ENCODE peak calls at places on chromosomes 12 and 14, in five cellular contexts. One of them, this sample, is unnamed.

GRCh38 chr12:99722690-99723486 is 75.3 kb downstream of the GARIN6 start:
- DNase-seq in MCF 10A: no peak
- DNase-seq in stimulated activated CD4-positive, alpha-beta T cell treated with anti-CD3 and anti-CD28 coated beads, Interleukin-12 subunit alpha, Interleukin-12 subunit beta, amount 100 ng/mL, for 4 hours: no peak
- DNase-seq in NCI-H69: peak; percentile 11
- DNase-seq in AG08396: no peak
- DNase-seq in this sample: no peak

GRCh38 chr14:103109789-103110415 is 13.4 kb upstream of the TNFAIP2 start:
- DNase-seq in AG08396: peak; percentile 90
- DNase-seq in MCF 10A: peak; percentile 74
- DNase-seq in stimulated activated CD4-positive, alpha-beta T cell treated with anti-CD3 and anti-CD28 coated beads, Interleukin-12 subunit alpha, Interleukin-12 subunit beta, amount 100 ng/mL, for 4 hours: no peak
- DNase-seq in NCI-H69: no peak
- DNase-seq in this sample: no peak

GRCh38 chr14:22226381-22226780 is 362.6 kb downstream of the DAD1 start:
- DNase-seq in MCF 10A: no peak
- DNase-seq in stimulated activated CD4-positive, alpha-beta T cell treated with anti-CD3 and anti-CD28 coated beads, Interleukin-12 subunit alpha, Interleukin-12 subunit beta, amount 100 ng/mL, for 4 hours: no peak
- DNase-seq in NCI-H69: no peak
- DNase-seq in AG08396: no peak
- DNase-seq in this sample: peak; percentile 62

GRCh38 chr12:92654929-92655328 is 47.9 kb upstream of the PLEKHG7 start:
- DNase-seq in AG08396: no peak
- DNase-seq in MCF 10A: no peak
- DNase-seq in NCI-H69: no peak
- DNase-seq in stimulated activated CD4-positive, alpha-beta T cell treated with anti-CD3 and anti-CD28 coated beads, Interleukin-12 subunit alpha, Interleukin-12 subunit beta, amount 100 ng/mL, for 4 hours: no peak
- DNase-seq in this sample: no peak

GRCh38 chr12:98403385-98403784 is 112.0 kb upstream of the TMPO start:
- DNase-seq in AG08396: no peak
- DNase-seq in NCI-H69: no peak
- DNase-seq in MCF 10A: no peak
- DNase-seq in stimulated activated CD4-positive, alpha-beta T cell treated with anti-CD3 and anti-CD28 coated beads, Interleukin-12 subunit alpha, Interleukin-12 subunit beta, amount 100 ng/mL, for 4 hours: no peak
- DNase-seq in this sample: no peak

GRCh38 chr14:85701763-85702162 is 171.8 kb downstream of the FLRT2 start:
- DNase-seq in stimulated activated CD4-positive, alpha-beta T cell treated with anti-CD3 and anti-CD28 coated beads, Interleukin-12 subunit alpha, Interleukin-12 subunit beta, amount 100 ng/mL, for 4 hours: no peak
- DNase-seq in AG08396: no peak
- DNase-seq in MCF 10A: peak; percentile 24
- DNase-seq in NCI-H69: no peak
- DNase-seq in this sample: no peak

GRCh38 chr14:23657959-23658470 is 21.9 kb downstream of the DHRS2 start:
- DNase-seq in NCI-H69: no peak
- DNase-seq in AG08396: no peak
- DNase-seq in stimulated activated CD4-positive, alpha-beta T cell treated with anti-CD3 and anti-CD28 coated beads, Interleukin-12 subunit alpha, Interleukin-12 subunit beta, amount 100 ng/mL, for 4 hours: no peak
- DNase-seq in MCF 10A: no peak
- DNase-seq in this sample: no peak

GRCh38 chr12:50751921-50752721 is 11.8 kb upstream of the ATF1 start:
- DNase-seq in MCF 10A: no peak
- DNase-seq in NCI-H69: no peak
- DNase-seq in stimulated activated CD4-positive, alpha-beta T cell treated with anti-CD3 and anti-CD28 coated beads, Interleukin-12 subunit alpha, Interleukin-12 subunit beta, amount 100 ng/mL, for 4 hours: no peak
- DNase-seq in AG08396: peak; percentile 18
- DNase-seq in this sample: no peak

GRCh38 chr12:71947645-71948105 is 9.0 kb downstream of the TPH2 start:
- DNase-seq in NCI-H69: peak; percentile 98
- DNase-seq in stimulated activated CD4-positive, alpha-beta T cell treated with anti-CD3 and anti-CD28 coated beads, Interleukin-12 subunit alpha, Interleukin-12 subunit beta, amount 100 ng/mL, for 4 hours: no peak
- DNase-seq in MCF 10A: peak; percentile 85
- DNase-seq in AG08396: peak; percentile 50
- DNase-seq in this sample: no peak

GRCh38 chr14:101958418-101959185 is 5.8 kb upstream of the DYNC1H1 start:
- DNase-seq in stimulated activated CD4-positive, alpha-beta T cell treated with anti-CD3 and anti-CD28 coated beads, Interleukin-12 subunit alpha, Interleukin-12 subunit beta, amount 100 ng/mL, for 4 hours: no peak
- DNase-seq in AG08396: no peak
- DNase-seq in MCF 10A: no peak
- DNase-seq in NCI-H69: no peak
- DNase-seq in this sample: no peak

GRCh38 chr14:74444866-74445265 is 18.9 kb upstream of the SYNDIG1L start:
- DNase-seq in MCF 10A: peak; percentile 40
- DNase-seq in AG08396: no peak
- DNase-seq in stimulated activated CD4-positive, alpha-beta T cell treated with anti-CD3 and anti-CD28 coated beads, Interleukin-12 subunit alpha, Interleukin-12 subunit beta, amount 100 ng/mL, for 4 hours: no peak
- DNase-seq in NCI-H69: no peak
- DNase-seq in this sample: no peak

GRCh38 chr12:54357802-54358619 is 6.3 kb downstream of the GPR84 start:
- DNase-seq in MCF 10A: no peak
- DNase-seq in NCI-H69: peak; percentile 96
- DNase-seq in stimulated activated CD4-positive, alpha-beta T cell treated with anti-CD3 and anti-CD28 coated beads, Interleukin-12 subunit alpha, Interleukin-12 subunit beta, amount 100 ng/mL, for 4 hours: no peak
- DNase-seq in AG08396: no peak
- DNase-seq in this sample: no peak

GRCh38 chr14:72892103-72892878 is 1.6 kb downstream of the DPF3 start:
- DNase-seq in stimulated activated CD4-positive, alpha-beta T cell treated with anti-CD3 and anti-CD28 coated beads, Interleukin-12 subunit alpha, Interleukin-12 subunit beta, amount 100 ng/mL, for 4 hours: peak; percentile 8
- DNase-seq in AG08396: no peak
- DNase-seq in MCF 10A: no peak
- DNase-seq in NCI-H69: peak; percentile 46
- DNase-seq in this sample: no peak

GRCh38 chr14:39160494-39160893 is 9.6 kb downstream of the TRAPPC6B start:
- DNase-seq in AG08396: no peak
- DNase-seq in stimulated activated CD4-positive, alpha-beta T cell treated with anti-CD3 and anti-CD28 coated beads, Interleukin-12 subunit alpha, Interleukin-12 subunit beta, amount 100 ng/mL, for 4 hours: no peak
- DNase-seq in MCF 10A: no peak
- DNase-seq in NCI-H69: no peak
- DNase-seq in this sample: no peak

GRCh38 chr12:27685274-27685673 is 11.0 kb upstream of the REP15 start:
- DNase-seq in NCI-H69: no peak
- DNase-seq in MCF 10A: no peak
- DNase-seq in AG08396: no peak
- DNase-seq in stimulated activated CD4-positive, alpha-beta T cell treated with anti-CD3 and anti-CD28 coated beads, Interleukin-12 subunit alpha, Interleukin-12 subunit beta, amount 100 ng/mL, for 4 hours: no peak
- DNase-seq in this sample: no peak

GRCh38 chr12:52598966-52599365 is 2.3 kb downstream of the KRT72 start:
- DNase-seq in MCF 10A: no peak
- DNase-seq in NCI-H69: no peak
- DNase-seq in stimulated activated CD4-positive, alpha-beta T cell treated with anti-CD3 and anti-CD28 coated beads, Interleukin-12 subunit alpha, Interleukin-12 subunit beta, amount 100 ng/mL, for 4 hours: no peak
- DNase-seq in AG08396: no peak
- DNase-seq in this sample: no peak

GRCh38 chr12:49208146-49208545 is 19.3 kb upstream of the TUBA1A start:
- DNase-seq in AG08396: no peak
- DNase-seq in NCI-H69: no peak
- DNase-seq in MCF 10A: no peak
- DNase-seq in stimulated activated CD4-positive, alpha-beta T cell treated with anti-CD3 and anti-CD28 coated beads, Interleukin-12 subunit alpha, Interleukin-12 subunit beta, amount 100 ng/mL, for 4 hours: no peak
- DNase-seq in this sample: no peak

GRCh38 chr12:102948941-102949352 is 8.5 kb upstream of the ASCL1 start:
- DNase-seq in NCI-H69: peak; percentile 82
- DNase-seq in stimulated activated CD4-positive, alpha-beta T cell treated with anti-CD3 and anti-CD28 coated beads, Interleukin-12 subunit alpha, Interleukin-12 subunit beta, amount 100 ng/mL, for 4 hours: peak; percentile 52
- DNase-seq in MCF 10A: peak; percentile 42
- DNase-seq in AG08396: peak; percentile 63
- DNase-seq in this sample: no peak

GRCh38 chr12:124236651-124237050 is 58.2 kb upstream of the RFLNA start:
- DNase-seq in AG08396: peak; percentile 50
- DNase-seq in MCF 10A: no peak
- DNase-seq in NCI-H69: no peak
- DNase-seq in stimulated activated CD4-positive, alpha-beta T cell treated with anti-CD3 and anti-CD28 coated beads, Interleukin-12 subunit alpha, Interleukin-12 subunit beta, amount 100 ng/mL, for 4 hours: no peak
- DNase-seq in this sample: no peak

This sample was measured in stimulated activated naive B cell treated with anti-CD40 and anti-IgM and Interleukin-4, amounts not matched to agents 10 μg/mL and 1 μg/mL and 100 μg/mL, for 72 hours.